ENCODE peak calls at places on chromosomes 16 and 17, in ten cellular contexts. Y is body of pancreas, V is neural progenitor cell, Q is hepatocyte, X is ascending aorta, E is suprapubic skin, F is AG10803, I is progenitor cell of endocrine pancreas, D is AG09319, J is uterus. H is an unnamed sample.

GRCh38 chr17:71252446-71252845 is 868.4 kb upstream of the SOX9 start:
- DNase-seq in Y (no peak), E (no peak), D (no peak), X (no peak), V (no peak), I (no peak), Q (no peak), F (no peak), J (no peak), H (no peak)

GRCh38 chr17:17366941-17367885 is 64.0 kb downstream of the NT5M start:
- DNase-seq in Y (no peak), X (no peak), Q (no peak), D (no peak), F (no peak), J (no peak), E (no peak), I (no peak), V (peak; percentile 1), H (peak; percentile 52)

GRCh38 chr17:30375661-30376060 is 3.1 kb upstream of the CPD start:
- DNase-seq in F (no peak), E (no peak), Q (no peak), D (no peak), X (no peak), J (no peak), V (no peak), Y (no peak), I (no peak), H (no peak)

GRCh38 chr17:29576214-29577008 is 7.9 kb downstream of the TP53I13 start:
- DNase-seq in Y (no peak), E (no peak), J (peak; percentile 17), F (no peak), X (peak; percentile 57), V (no peak), I (no peak), Q (no peak), D (no peak), H (peak; percentile 2)

GRCh38 chr16:67456383-67457140 is 24.4 kb downstream of the ATP6V0D1 start:
- DNase-seq in F (peak; percentile 78), Y (peak; percentile 77), X (peak; percentile 86), Q (no peak), J (peak; percentile 82), D (no peak), E (peak; percentile 84), I (no peak), V (no peak), H (no peak)

GRCh38 chr16:30697264-30698138 is 1.5 kb upstream of the SRCAP start:
- DNase-seq in J (no peak), Q (no peak), Y (no peak), V (no peak), E (no peak), D (no peak), F (no peak), I (no peak), X (no peak), H (no peak)

GRCh38 chr17:48620497-48621139 is 5.5 kb upstream of the HOXB8 start:
- DNase-seq in Q (no peak), J (no peak), D (no peak), E (no peak), F (no peak), Y (no peak), X (no peak), V (no peak), I (no peak), H (no peak)

GRCh38 chr16:49052846-49053245 is 228.8 kb downstream of the CBLN1 start:
- DNase-seq in D (no peak), E (no peak), I (no peak), F (no peak), Y (no peak), V (peak; percentile 55), J (no peak), X (no peak), Q (no peak), H (no peak)

GRCh38 chr17:62987136-62987535 is 21.1 kb downstream of the TANC2 start:
- DNase-seq in Q (no peak), E (no peak), Y (no peak), I (no peak), F (no peak), D (no peak), J (no peak), V (peak; percentile 15), X (no peak), H (peak; percentile 6)
- TF ChIP-seq CTCF in Q (no peak), E (no peak), Y (no peak), I (peak; percentile 23), F (peak; percentile 26), D (peak; percentile 11), J (no peak), V (peak; percentile 53), X (no peak), H (no peak)

GRCh38 chr16:68455631-68456030 is 7.3 kb upstream of the SMPD3 start:
- DNase-seq in V (no peak), D (no peak), Y (no peak), Q (no peak), E (no peak), F (no peak), I (no peak), J (no peak), X (no peak), H (no peak)

GRCh38 chr16:68458551-68458950 is 10.2 kb upstream of the SMPD3 start:
- DNase-seq in D (no peak), V (no peak), J (no peak), Q (no peak), Y (no peak), F (no peak), X (no peak), E (no peak), I (no peak), H (no peak)

GRCh38 chr16:68460067-68460466 is 11.8 kb upstream of the SMPD3 start:
- DNase-seq in V (no peak), F (no peak), E (no peak), I (no peak), J (no peak), X (no peak), Q (no peak), D (no peak), Y (no peak), H (no peak)

GRCh38 chr16:68458101-68458500 is 9.8 kb upstream of the SMPD3 start:
- DNase-seq in X (no peak), E (no peak), I (no peak), Y (no peak), V (no peak), D (no peak), Q (no peak), J (no peak), F (no peak), H (no peak)

DNA sequence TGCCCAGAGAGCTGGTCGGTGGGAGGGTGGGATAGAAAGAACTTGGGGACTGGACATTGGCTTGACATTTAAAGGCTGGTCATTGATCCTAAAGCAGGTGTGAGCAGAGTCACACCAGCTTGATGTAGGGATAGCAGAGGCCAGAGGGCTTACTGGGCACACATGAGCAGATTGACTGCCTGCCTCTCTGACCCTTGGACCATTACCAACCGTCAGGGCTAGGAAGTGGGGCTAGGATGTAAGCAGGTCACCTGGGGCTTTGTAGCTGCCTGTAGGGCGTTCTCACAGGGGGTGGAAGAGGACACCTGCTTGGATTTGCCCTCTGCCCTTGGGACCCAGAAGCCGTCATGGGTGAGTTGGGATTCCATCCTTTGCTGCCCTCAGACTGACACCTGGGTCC is 11.1 kb upstream of the SMPD3 start:
- DNase-seq in I (no peak), X (no peak), Y (no peak), E (no peak), Q (no peak), J (no peak), F (no peak), V (no peak), D (no peak), H (no peak)
- TF ChIP-seq CTCF in I (no peak), X (no peak), Y (no peak), E (no peak), Q (no peak), J (no peak), F (no peak), V (no peak), D (no peak), H (no peak)

GRCh38 chr17:46875849-46876352 is 24.5 kb downstream of the WNT9B start:
- DNase-seq in F (no peak), X (no peak), J (no peak), Q (no peak), I (no peak), E (no peak), Y (peak; percentile 93), V (no peak), D (no peak), H (no peak)

GRCh38 chr17:46877466-46877865 is 26.1 kb downstream of the WNT9B start:
- DNase-seq in J (no peak), Y (peak; percentile 19), D (no peak), F (no peak), X (no peak), E (no peak), I (no peak), V (no peak), Q (no peak), H (no peak)

GRCh38 chr17:46876926-46877325 is 25.5 kb downstream of the WNT9B start:
- DNase-seq in V (no peak), I (no peak), Y (peak; percentile 15), D (no peak), F (no peak), E (no peak), X (no peak), J (no peak), Q (no peak), H (no peak)

GRCh38 chr17:46874906-46875305 is 23.5 kb downstream of the WNT9B start:
- DNase-seq in X (no peak), J (no peak), V (no peak), Q (no peak), Y (no peak), F (no peak), D (no peak), I (no peak), E (no peak), H (no peak)

GRCh38 chr17:46876353-46876887 is 25.0 kb downstream of the WNT9B start:
- DNase-seq in I (peak; percentile 28), J (no peak), Q (peak; percentile 73), E (no peak), X (no peak), F (no peak), V (peak; percentile 53), D (no peak), Y (peak; percentile 93), H (peak; percentile 17)
- TF ChIP-seq CTCF in I (peak; percentile 64), J (no peak), Q (no peak), E (peak; percentile 53), X (no peak), F (peak; percentile 14), V (peak; percentile 44), D (no peak), Y (peak; percentile 94), H (peak; percentile 35)

DNA sequence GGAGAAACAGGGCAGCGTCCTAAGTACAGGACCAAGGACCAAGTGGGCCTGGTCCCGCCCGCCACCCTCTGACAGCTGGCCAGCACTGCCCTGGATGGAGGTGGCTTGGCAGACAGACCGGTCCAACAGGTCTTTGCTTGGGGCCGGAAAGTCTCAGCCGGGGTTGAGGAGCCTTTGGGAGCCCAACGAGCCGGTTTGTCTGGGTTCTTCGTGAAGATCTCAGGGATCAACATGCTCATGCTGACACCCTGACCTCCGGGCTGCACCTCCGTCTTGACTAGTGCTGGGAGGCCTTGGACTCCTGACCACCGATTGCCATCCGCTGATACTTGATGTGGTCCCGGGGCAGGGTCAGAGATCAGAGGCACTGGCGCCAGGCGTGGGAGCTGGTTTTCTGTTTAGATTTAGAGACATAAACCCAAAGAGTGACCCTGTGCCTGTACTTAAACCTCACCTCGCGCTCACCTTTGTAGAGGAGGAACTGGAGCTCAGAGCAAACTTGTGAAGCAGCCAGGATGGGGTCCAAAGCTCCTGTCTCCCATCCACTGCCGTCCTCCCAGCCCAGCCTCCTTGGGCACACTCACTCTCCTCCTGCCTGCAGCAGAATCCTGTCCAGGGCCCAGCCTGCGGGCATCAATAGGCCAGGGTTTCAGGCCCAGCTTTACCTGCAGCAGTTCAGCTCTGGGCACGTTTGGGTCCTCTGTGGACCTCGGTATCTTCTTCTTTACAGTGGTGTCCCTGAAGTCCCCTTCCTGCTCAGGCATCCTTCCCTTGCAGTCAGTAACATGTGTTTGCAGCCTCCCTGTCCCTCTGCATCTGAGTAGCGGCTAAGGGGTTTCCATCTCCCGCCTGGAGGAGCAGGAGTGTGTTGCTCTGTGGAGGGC is 92.0 kb upstream of the GSE1 start:
- DNase-seq in X (no peak), Y (peak; percentile 94), Q (peak; percentile 71), I (peak; percentile 58), F (no peak), J (no peak), D (no peak), V (no peak), E (no peak), H (no peak)
- TF ChIP-seq CTCF in X (no peak), Y (peak; percentile 19), Q (no peak), I (no peak), F (no peak), J (no peak), D (no peak), V (no peak), E (no peak), H (no peak)

H was measured in nephron progenitor cell.